ENCODE peak calls at places on chromosomes 11 and 22, in nine cellular contexts. S is activated T-cell treated with anti-CD3 and anti-CD28 coated beads for 48 hours, H is Caco-2, T is fibroblast of villous mesenchyme, N is MG63, Y is HT1080, G is retinal pigment epithelial cell, M is amniotic stem cell, V is AG09309. J is an unnamed sample.

GRCh38 chr11:17734986-17735822 is 623 bp downstream of the KCNC1 start:
- DNase-seq in V (peak), Y (peak), S (peak), G (no peak), H (peak), N (peak), M (peak), T (peak), J (peak)

GRCh38 chr22:29719894-29720645 is at the start of gene CABP7:
- DNase-seq in M (no peak), Y (no peak), H (no peak), T (no peak), S (peak), V (no peak), G (no peak), N (no peak), J (no peak)

GRCh38 chr11:82092904-82093303 is 640.8 kb downstream of the FAM181B start:
- DNase-seq in V (no peak), M (no peak), H (no peak), N (no peak), T (no peak), Y (no peak), S (no peak), G (no peak), J (no peak)

GRCh38 chr11:104738918-104739317 is 159.3 kb downstream of the CASP12 start:
- DNase-seq in S (no peak), N (no peak), Y (no peak), M (no peak), V (no peak), G (no peak), H (no peak), T (no peak), J (no peak)

GRCh38 chr11:441418-442274 is at the start of gene ANO9:
- DNase-seq in Y (no peak), M (no peak), H (peak), N (no peak), S (peak), V (no peak), T (no peak), G (no peak), J (peak)

GRCh38 chr11:17929171-17929570 is 83.7 kb downstream of the SERGEF start:
- DNase-seq in V (no peak), N (no peak), Y (no peak), T (no peak), H (no peak), M (no peak), G (no peak), S (no peak), J (no peak)

GRCh38 chr11:1827095-1827797 is 7.5 kb upstream of the SYT8 start:
- DNase-seq in H (peak), V (peak), G (peak), M (peak), Y (peak), N (peak), T (peak), S (no peak), J (peak)

GRCh38 chr11:76190376-76190775 is 15.9 kb downstream of the WNT11 start:
- DNase-seq in H (no peak), V (no peak), M (no peak), N (no peak), T (peak), S (no peak), G (peak), Y (no peak), J (no peak)

GRCh38 chr22:36419177-36419911 is 31.6 kb upstream of the MYH9 start:
- DNase-seq in G (no peak), Y (no peak), T (peak), M (no peak), V (no peak), S (no peak), N (no peak), H (peak), J (peak)

GRCh38 chr11:125457814-125458343 is 38.2 kb downstream of the FEZ1 start:
- DNase-seq in Y (peak), V (no peak), M (peak), S (no peak), G (no peak), T (peak), H (no peak), N (peak), J (peak)

GRCh38 chr11:94910779-94911178 is 62.6 kb downstream of the CWC15 start:
- DNase-seq in T (peak), G (no peak), V (peak), H (no peak), S (no peak), M (no peak), N (no peak), Y (no peak), J (no peak)

GRCh38 chr11:120013325-120014250 is 124.3 kb downstream of the TRIM29 start:
- DNase-seq in M (no peak), Y (peak), N (peak), H (peak), V (no peak), T (peak), S (no peak), G (no peak), J (peak)

GRCh38 chr11:95650271-95650670 is 139.3 kb downstream of the FAM76B start:
- DNase-seq in M (no peak), H (no peak), S (no peak), Y (no peak), G (no peak), T (no peak), N (no peak), V (no peak), J (no peak)

GRCh38 chr11:121365304-121365703 is 72.7 kb downstream of the SC5D start:
- DNase-seq in S (no peak), V (no peak), M (no peak), N (no peak), G (no peak), H (no peak), T (no peak), Y (no peak), J (no peak)

GRCh38 chr11:1934326-1935155 is 12.6 kb upstream of the MRPL23 start:
- DNase-seq in S (no peak), H (peak), G (no peak), T (no peak), Y (no peak), N (no peak), V (no peak), M (no peak), J (no peak)

GRCh38 chr11:46850829-46851380 is 4.8 kb upstream of the CKAP5 start:
- DNase-seq in Y (no peak), V (no peak), H (no peak), S (no peak), G (no peak), T (peak), M (no peak), N (peak), J (no peak)

GRCh38 chr11:46049325-46049860 is 71.9 kb downstream of the PHF21A start:
- DNase-seq in S (no peak), V (no peak), M (no peak), N (no peak), H (no peak), G (no peak), Y (no peak), T (no peak), J (no peak)

GRCh38 chr11:13701506-13701905 is 33.0 kb downstream of the FAR1 start:
- DNase-seq in N (no peak), V (no peak), S (no peak), H (no peak), T (no peak), G (no peak), M (no peak), Y (no peak), J (peak)

GRCh38 chr11:112693781-112694180 is 267.4 kb upstream of the NCAM1 start:
- DNase-seq in G (no peak), M (no peak), T (no peak), H (no peak), S (no peak), Y (no peak), N (no peak), V (no peak), J (no peak)

GRCh38 chr11:45661417-45662055 is 3.9 kb downstream of the CHST1 start:
- DNase-seq in T (no peak), V (no peak), N (no peak), M (no peak), Y (no peak), H (no peak), S (no peak), G (no peak), J (no peak)

GRCh38 chr11:65540290-65541092 is 15.6 kb downstream of the SCYL1 start:
- DNase-seq in T (peak), H (peak), Y (peak), N (peak), V (peak), M (peak), G (no peak), S (peak), J (no peak)

GRCh38 chr22:50268655-50269113 is 1.5 kb downstream of the MAPK11 start:
- DNase-seq in G (no peak), N (no peak), Y (no peak), H (no peak), S (no peak), V (no peak), T (no peak), M (no peak), J (no peak)

GRCh38 chr11:11909727-11910126 is 68.0 kb downstream of the USP47 start:
- DNase-seq in N (peak), V (peak), H (no peak), S (no peak), G (no peak), T (peak), M (no peak), Y (no peak), J (no peak)

GRCh38 chr11:75946531-75947530 is 131.8 kb downstream of the UVRAG start:
- DNase-seq in V (no peak), H (no peak), N (no peak), M (no peak), Y (peak), G (peak), T (peak), S (no peak), J (no peak)

GRCh38 chr22:17257578-17257977 is 38.3 kb upstream of the ADA2 start:
- DNase-seq in M (no peak), G (no peak), S (no peak), V (no peak), T (no peak), H (no peak), N (no peak), Y (no peak), J (no peak)

GRCh38 chr22:17131686-17132085 is 10.5 kb upstream of the TMEM121B start:
- DNase-seq in Y (no peak), N (no peak), M (no peak), H (peak), T (no peak), S (no peak), V (no peak), G (no peak), J (no peak)

GRCh38 chr11:1735271-1735670 is 15.1 kb downstream of the IFITM10 start:
- DNase-seq in T (no peak), M (no peak), S (no peak), H (peak), N (no peak), G (no peak), Y (no peak), V (no peak), J (no peak)

GRCh38 chr11:12218909-12219308 is 108.5 kb downstream of the MICAL2 start:
- DNase-seq in Y (no peak), N (no peak), M (no peak), T (no peak), G (no peak), V (no peak), S (no peak), H (peak), J (peak)

GRCh38 chr11:107493117-107493516 is 35.5 kb upstream of the CWF19L2 start:
- DNase-seq in Y (peak), N (peak), G (peak), T (no peak), S (no peak), M (no peak), H (no peak), V (no peak), J (no peak)

J was measured in HepG2.